ENCODE peak calls at places on chromosomes 6 and 20, in six cellular contexts. One of them, this sample, is unnamed. For H3K4me1, the result is how much of the 10 kb centered on the place peaks cover.

GRCh38 chr6:25757936-25758642 is 3.5 kb downstream of the SLC17A4 start:
- DNase-seq in BE2C: no peak
- DNase-seq in mucosa of descending colon: no peak
- DNase-seq in fibroblast of lung: no peak
- DNase-seq in psoas muscle: no peak
- DNase-seq in naive thymus-derived CD4-positive, alpha-beta T cell: no peak
- DNase-seq in this sample: no peak

GRCh38 chr20:16147916-16148315 is 425.3 kb downstream of the KIF16B start:
- DNase-seq in BE2C: no peak
- DNase-seq in naive thymus-derived CD4-positive, alpha-beta T cell: no peak
- DNase-seq in mucosa of descending colon: no peak
- DNase-seq in fibroblast of lung: no peak
- DNase-seq in psoas muscle: no peak
- DNase-seq in this sample: no peak

GRCh38 chr6:19465760-19466159 is 371.4 kb upstream of the ID4 start:
- DNase-seq in fibroblast of lung: peak
- DNase-seq in naive thymus-derived CD4-positive, alpha-beta T cell: no peak
- DNase-seq in mucosa of descending colon: no peak
- DNase-seq in psoas muscle: no peak
- DNase-seq in BE2C: no peak
- DNase-seq in this sample: peak

GRCh38 chr6:144150673-144151009 is 324 bp downstream of the STX11 start:
- DNase-seq in psoas muscle: no peak
- DNase-seq in naive thymus-derived CD4-positive, alpha-beta T cell: no peak
- DNase-seq in fibroblast of lung: peak
- DNase-seq in mucosa of descending colon: peak
- DNase-seq in BE2C: no peak
- DNase-seq in this sample: no peak

GRCh38 chr6:105196076-105196475 is 16.3 kb upstream of the POPDC3 start:
- DNase-seq in mucosa of descending colon: no peak
- DNase-seq in psoas muscle: no peak
- DNase-seq in naive thymus-derived CD4-positive, alpha-beta T cell: no peak
- DNase-seq in fibroblast of lung: peak
- DNase-seq in BE2C: no peak
- DNase-seq in this sample: no peak

GRCh38 chr6:105204768-105205167 is 25.0 kb upstream of the POPDC3 start:
- DNase-seq in fibroblast of lung: no peak
- DNase-seq in naive thymus-derived CD4-positive, alpha-beta T cell: no peak
- DNase-seq in BE2C: no peak
- DNase-seq in psoas muscle: no peak
- DNase-seq in mucosa of descending colon: no peak
- DNase-seq in this sample: no peak

GRCh38 chr6:89602136-89602535 is 36.4 kb downstream of the LYRM2 start:
- DNase-seq in BE2C: no peak
- DNase-seq in psoas muscle: no peak
- DNase-seq in naive thymus-derived CD4-positive, alpha-beta T cell: no peak
- DNase-seq in mucosa of descending colon: no peak
- DNase-seq in fibroblast of lung: no peak
- DNase-seq in this sample: no peak

GRCh38 chr6:43621078-43621835 is 7.8 kb downstream of the GTPBP2 start:
- DNase-seq in psoas muscle: peak
- DNase-seq in mucosa of descending colon: no peak
- DNase-seq in naive thymus-derived CD4-positive, alpha-beta T cell: no peak
- DNase-seq in fibroblast of lung: no peak
- DNase-seq in BE2C: no peak
- DNase-seq in this sample: no peak

GRCh38 chr6:45983041-45983440 is 32.6 kb downstream of the CLIC5 start:
- DNase-seq in mucosa of descending colon: peak
- DNase-seq in naive thymus-derived CD4-positive, alpha-beta T cell: no peak
- DNase-seq in psoas muscle: no peak
- DNase-seq in fibroblast of lung: no peak
- DNase-seq in BE2C: no peak
- DNase-seq in this sample: no peak

GRCh38 chr6:146598785-146599405 is at the start of gene ADGB:
- DNase-seq in fibroblast of lung: peak
- DNase-seq in BE2C: peak
- DNase-seq in naive thymus-derived CD4-positive, alpha-beta T cell: no peak
- DNase-seq in psoas muscle: peak
- DNase-seq in mucosa of descending colon: peak
- DNase-seq in this sample: peak

GRCh38 chr6:15986027-15986629 is 142.8 kb upstream of the MYLIP start:
- DNase-seq in BE2C: no peak
- DNase-seq in mucosa of descending colon: no peak
- DNase-seq in fibroblast of lung: no peak
- DNase-seq in naive thymus-derived CD4-positive, alpha-beta T cell: no peak
- DNase-seq in psoas muscle: no peak
- DNase-seq in this sample: no peak

GRCh38 chr20:35625584-35626385 is 10.2 kb downstream of the SPAG4 start:
- DNase-seq in psoas muscle: no peak
- DNase-seq in BE2C: no peak
- DNase-seq in fibroblast of lung: no peak
- DNase-seq in naive thymus-derived CD4-positive, alpha-beta T cell: no peak
- DNase-seq in mucosa of descending colon: no peak
- DNase-seq in this sample: no peak

GRCh38 chr6:165660881-165661415 is 2.1 kb downstream of the PDE10A start:
- DNase-seq in naive thymus-derived CD4-positive, alpha-beta T cell: no peak
- DNase-seq in mucosa of descending colon: no peak
- DNase-seq in psoas muscle: no peak
- DNase-seq in fibroblast of lung: no peak
- DNase-seq in BE2C: no peak
- DNase-seq in this sample: no peak

GRCh38 chr6:42520786-42521607 is 42.8 kb upstream of the UBR2 start:
- DNase-seq in psoas muscle: no peak
- DNase-seq in naive thymus-derived CD4-positive, alpha-beta T cell: peak
- DNase-seq in fibroblast of lung: peak
- DNase-seq in mucosa of descending colon: no peak
- DNase-seq in BE2C: no peak
- DNase-seq in this sample: no peak

GRCh38 chr20:5001174-5002076 is at the start of gene SLC23A2:
- DNase-seq in fibroblast of lung: peak
- DNase-seq in naive thymus-derived CD4-positive, alpha-beta T cell: peak
- DNase-seq in BE2C: peak
- DNase-seq in psoas muscle: peak
- DNase-seq in mucosa of descending colon: peak
- DNase-seq in this sample: peak

GRCh38 chr20:57669626-57670025 is 40.2 kb downstream of the PMEPA1 start:
- DNase-seq in psoas muscle: no peak
- DNase-seq in fibroblast of lung: no peak
- DNase-seq in BE2C: no peak
- DNase-seq in naive thymus-derived CD4-positive, alpha-beta T cell: no peak
- DNase-seq in mucosa of descending colon: no peak
- DNase-seq in this sample: no peak

GRCh38 chr6:127841811-127842210 is 59.0 kb downstream of the THEMIS start:
- DNase-seq in psoas muscle: no peak
- DNase-seq in fibroblast of lung: peak
- DNase-seq in mucosa of descending colon: no peak
- DNase-seq in naive thymus-derived CD4-positive, alpha-beta T cell: no peak
- DNase-seq in BE2C: no peak
- DNase-seq in this sample: no peak

GRCh38 chr6:134674562-134674961 is 275.3 kb downstream of the ALDH8A1 start:
- DNase-seq in BE2C: no peak
- DNase-seq in mucosa of descending colon: no peak
- DNase-seq in fibroblast of lung: no peak
- DNase-seq in psoas muscle: no peak
- DNase-seq in naive thymus-derived CD4-positive, alpha-beta T cell: no peak
- DNase-seq in this sample: no peak

GRCh38 chr6:137264308-137265075 is 45.3 kb upstream of the IFNGR1 start:
- DNase-seq in naive thymus-derived CD4-positive, alpha-beta T cell: no peak
- DNase-seq in psoas muscle: peak
- DNase-seq in fibroblast of lung: no peak
- DNase-seq in mucosa of descending colon: no peak
- DNase-seq in BE2C: peak
- DNase-seq in this sample: no peak

GRCh38 chr20:47727909-47728361 is 57.3 kb downstream of the SULF2 start:
- DNase-seq in mucosa of descending colon: no peak
- DNase-seq in psoas muscle: no peak
- DNase-seq in naive thymus-derived CD4-positive, alpha-beta T cell: peak
- DNase-seq in BE2C: no peak
- DNase-seq in fibroblast of lung: no peak
- DNase-seq in this sample: no peak

GRCh38 chr6:134911532-134911931 is 38.4 kb downstream of the ALDH8A1 start:
- DNase-seq in fibroblast of lung: peak
- DNase-seq in mucosa of descending colon: no peak
- DNase-seq in naive thymus-derived CD4-positive, alpha-beta T cell: no peak
- DNase-seq in psoas muscle: no peak
- DNase-seq in BE2C: no peak
- DNase-seq in this sample: no peak

GRCh38 chr6:24951831-24952299 is 16.1 kb upstream of the RIPOR2 start:
- DNase-seq in psoas muscle: no peak
- DNase-seq in fibroblast of lung: no peak
- DNase-seq in naive thymus-derived CD4-positive, alpha-beta T cell: no peak
- DNase-seq in BE2C: no peak
- DNase-seq in mucosa of descending colon: peak
- DNase-seq in this sample: no peak

GRCh38 chr6:14759976-14760672 is 485.7 kb upstream of the JARID2 start:
- DNase-seq in fibroblast of lung: no peak
- DNase-seq in naive thymus-derived CD4-positive, alpha-beta T cell: no peak
- DNase-seq in BE2C: no peak
- DNase-seq in mucosa of descending colon: peak
- DNase-seq in psoas muscle: no peak
- DNase-seq in this sample: no peak

GRCh38 chr6:41546866-41547798 is 951 bp downstream of the FOXP4 start:
- DNase-seq in mucosa of descending colon: peak
- DNase-seq in psoas muscle: peak
- DNase-seq in BE2C: peak
- DNase-seq in naive thymus-derived CD4-positive, alpha-beta T cell: peak
- DNase-seq in fibroblast of lung: peak
- DNase-seq in this sample: no peak

GRCh38 chr20:14761903-14762302 is 424.5 kb upstream of the FLRT3 start:
- DNase-seq in psoas muscle: no peak
- DNase-seq in BE2C: no peak
- DNase-seq in fibroblast of lung: no peak
- DNase-seq in naive thymus-derived CD4-positive, alpha-beta T cell: no peak
- DNase-seq in mucosa of descending colon: no peak
- DNase-seq in this sample: no peak

GRCh38 chr6:22043284-22043962 is 253.4 kb downstream of the PRL start:
- DNase-seq in BE2C: no peak
- DNase-seq in mucosa of descending colon: no peak
- DNase-seq in fibroblast of lung: no peak
- DNase-seq in naive thymus-derived CD4-positive, alpha-beta T cell: no peak
- DNase-seq in psoas muscle: peak
- DNase-seq in this sample: peak

GRCh38 chr20:38724603-38725457 is 544 bp downstream of the SLC32A1 start:
- DNase-seq in mucosa of descending colon: no peak
- DNase-seq in psoas muscle: no peak
- DNase-seq in BE2C: no peak
- DNase-seq in naive thymus-derived CD4-positive, alpha-beta T cell: peak
- DNase-seq in fibroblast of lung: no peak
- DNase-seq in this sample: no peak

GRCh38 chr20:47680804-47681529 is 104.3 kb downstream of the SULF2 start:
- DNase-seq in fibroblast of lung: peak
- DNase-seq in naive thymus-derived CD4-positive, alpha-beta T cell: no peak
- DNase-seq in BE2C: no peak
- DNase-seq in mucosa of descending colon: no peak
- DNase-seq in psoas muscle: no peak
- DNase-seq in this sample: no peak

GRCh38 chr6:133977983-133978895 is 25.2 kb downstream of the TBPL1 start:
- DNase-seq in psoas muscle: no peak
- DNase-seq in fibroblast of lung: peak
- DNase-seq in naive thymus-derived CD4-positive, alpha-beta T cell: no peak
- DNase-seq in mucosa of descending colon: no peak
- DNase-seq in BE2C: peak
- DNase-seq in this sample: no peak

GRCh38 chr6:126662966-126663365 is 323.1 kb downstream of the CENPW start:
- DNase-seq in BE2C: no peak
- DNase-seq in psoas muscle: no peak
- DNase-seq in naive thymus-derived CD4-positive, alpha-beta T cell: no peak
- DNase-seq in mucosa of descending colon: no peak
- DNase-seq in fibroblast of lung: no peak
- DNase-seq in this sample: no peak

GRCh38 chr6:165260462-165260861 is 48.9 kb downstream of the C6orf118 start:
- DNase-seq in fibroblast of lung: no peak
- DNase-seq in naive thymus-derived CD4-positive, alpha-beta T cell: no peak
- DNase-seq in BE2C: no peak
- DNase-seq in psoas muscle: no peak
- DNase-seq in mucosa of descending colon: no peak
- DNase-seq in this sample: no peak

GRCh38 chr6:56751604-56752003 is 108.9 kb upstream of the DST start:
- DNase-seq in BE2C: no peak
- DNase-seq in psoas muscle: no peak
- DNase-seq in mucosa of descending colon: no peak
- DNase-seq in fibroblast of lung: peak
- DNase-seq in naive thymus-derived CD4-positive, alpha-beta T cell: no peak
- DNase-seq in this sample: no peak
- H3K4me1 ChIP-seq in BE2C: under half
- H3K4me1 ChIP-seq in psoas muscle: half or more
- H3K4me1 ChIP-seq in mucosa of descending colon: under half
- H3K4me1 ChIP-seq in fibroblast of lung: under half
- H3K4me1 ChIP-seq in naive thymus-derived CD4-positive, alpha-beta T cell: under half
- H3K4me1 ChIP-seq in this sample: under half

DNA sequence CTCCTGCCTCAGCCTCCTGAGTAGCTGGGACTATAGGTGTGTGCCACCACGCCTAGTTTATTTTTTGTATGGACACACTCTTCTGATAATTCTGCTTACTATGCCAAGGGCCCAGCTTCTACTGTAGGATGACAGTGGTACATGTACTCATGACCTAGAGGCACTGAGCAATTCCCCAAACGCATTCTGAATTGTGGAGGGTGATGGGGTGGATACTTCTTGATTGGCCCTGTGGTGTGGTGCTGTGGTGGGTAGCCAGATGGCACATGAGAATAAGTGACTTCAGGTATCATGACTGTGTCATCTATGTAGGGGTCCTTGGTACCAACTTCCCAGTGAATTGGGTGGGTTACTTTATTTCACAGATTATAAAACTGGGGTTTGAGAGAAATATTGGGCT is 11.0 kb downstream of the DNMT3B start:
- DNase-seq in fibroblast of lung: no peak
- DNase-seq in psoas muscle: no peak
- DNase-seq in naive thymus-derived CD4-positive, alpha-beta T cell: no peak
- DNase-seq in mucosa of descending colon: no peak
- DNase-seq in BE2C: no peak
- DNase-seq in this sample: no peak
- H3K4me1 ChIP-seq in fibroblast of lung: under half
- H3K4me1 ChIP-seq in psoas muscle: under half
- H3K4me1 ChIP-seq in naive thymus-derived CD4-positive, alpha-beta T cell: under half
- H3K4me1 ChIP-seq in mucosa of descending colon: under half
- H3K4me1 ChIP-seq in BE2C: under half
- H3K4me1 ChIP-seq in this sample: under half

DNA sequence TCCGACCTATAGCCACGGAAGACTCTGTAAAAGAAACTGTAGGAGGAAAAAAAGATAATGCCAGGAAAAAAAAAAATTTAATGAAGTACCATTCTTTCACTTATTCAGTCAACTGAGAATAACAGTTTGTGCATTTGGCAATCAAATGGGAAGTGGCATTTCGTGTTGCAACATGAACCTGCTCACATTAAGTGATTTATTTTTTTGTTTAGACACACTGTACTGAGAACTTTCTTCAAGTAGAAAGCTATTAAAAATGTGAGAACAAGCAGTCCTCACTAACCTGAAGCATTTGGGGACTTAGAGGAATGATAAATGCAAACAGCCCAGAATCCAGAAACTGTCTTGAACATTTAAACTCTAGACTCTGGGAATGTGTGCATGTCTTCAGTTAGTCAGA is 69.8 kb downstream of the SLX4IP start:
- DNase-seq in BE2C: no peak
- DNase-seq in fibroblast of lung: no peak
- DNase-seq in mucosa of descending colon: no peak
- DNase-seq in naive thymus-derived CD4-positive, alpha-beta T cell: no peak
- DNase-seq in psoas muscle: no peak
- DNase-seq in this sample: peak
- H3K4me1 ChIP-seq in BE2C: under half
- H3K4me1 ChIP-seq in fibroblast of lung: under half
- H3K4me1 ChIP-seq in mucosa of descending colon: under half
- H3K4me1 ChIP-seq in naive thymus-derived CD4-positive, alpha-beta T cell: under half
- H3K4me1 ChIP-seq in psoas muscle: under half
- H3K4me1 ChIP-seq in this sample: under half

GRCh38 chr6:12291083-12291784 is 1.1 kb downstream of the EDN1 start:
- DNase-seq in fibroblast of lung: no peak
- DNase-seq in mucosa of descending colon: no peak
- DNase-seq in naive thymus-derived CD4-positive, alpha-beta T cell: no peak
- DNase-seq in BE2C: no peak
- DNase-seq in psoas muscle: no peak
- DNase-seq in this sample: no peak
- H3K4me1 ChIP-seq in fibroblast of lung: under half
- H3K4me1 ChIP-seq in mucosa of descending colon: under half
- H3K4me1 ChIP-seq in naive thymus-derived CD4-positive, alpha-beta T cell: under half
- H3K4me1 ChIP-seq in BE2C: under half
- H3K4me1 ChIP-seq in psoas muscle: under half
- H3K4me1 ChIP-seq in this sample: under half